ENCODE peak calls at places on chromosome 6, in seven cellular contexts. S is brain microvascular endothelial cell; B is progenitor cell of endocrine pancreas; V is HL-60; I is pancreas; E is amniotic stem cell; M is stimulated activated CD4-positive, alpha-beta T cell treated with anti-CD3 and anti-CD28 coated beads, Interleukin-2, amount 100 ng/mL, for 48 hours. P is an unnamed sample.

GRCh38 chr6:134477991-134478635 is 160.2 kb upstream of the SGK1 start:
- DNase-seq in B (no peak), E (no peak), V (no peak), I (no peak), S (peak; percentile 40), M (no peak), P (no peak)

GRCh38 chr6:71721642-71722041 is 164.7 kb upstream of the RIMS1 start:
- DNase-seq in I (no peak), S (peak; percentile 24), E (no peak), B (no peak), V (no peak), M (no peak), P (no peak)

GRCh38 chr6:155273438-155273837 is 9.6 kb downstream of the CLDN20 start:
- DNase-seq in B (no peak), S (peak; percentile 99), V (no peak), E (peak; percentile 36), I (no peak), M (no peak), P (no peak)

GRCh38 chr6:109073344-109074235 is 21.1 kb downstream of the SESN1 start:
- DNase-seq in I (no peak), E (peak; percentile 8), V (peak; percentile 52), B (no peak), S (peak; percentile 64), M (peak; percentile 52), P (peak; percentile 54)

GRCh38 chr6:25318589-25318988 is 39.4 kb downstream of the CARMIL1 start:
- DNase-seq in E (no peak), S (no peak), B (no peak), V (no peak), M (no peak), I (no peak), P (no peak)

GRCh38 chr6:141110486-141110885 is 1022.2 kb upstream of the GJE1 start:
- DNase-seq in B (no peak), M (no peak), S (no peak), V (no peak), E (no peak), I (no peak), P (no peak)

GRCh38 chr6:166439366-166440091 is 56.8 kb upstream of the MPC1 start:
- DNase-seq in M (no peak), V (no peak), S (no peak), E (no peak), I (no peak), B (no peak), P (no peak)

GRCh38 chr6:155887431-155887830 is 431.8 kb upstream of the NOX3 start:
- DNase-seq in M (no peak), B (no peak), E (no peak), V (no peak), I (no peak), S (no peak), P (no peak)

GRCh38 chr6:158867381-158868121 is 48.4 kb upstream of the EZR start:
- DNase-seq in V (no peak), M (no peak), I (no peak), S (no peak), E (no peak), B (no peak), P (no peak)

GRCh38 chr6:160435935-160436334 is 87.8 kb downstream of the SLC22A3 start:
- DNase-seq in I (no peak), V (no peak), M (no peak), E (no peak), B (no peak), S (no peak), P (no peak)

GRCh38 chr6:39984051-39984450 is 49.8 kb upstream of the MOCS1 start:
- DNase-seq in I (no peak), M (no peak), B (no peak), E (no peak), S (no peak), V (no peak), P (no peak)

GRCh38 chr6:135328136-135328535 is 147.0 kb downstream of the MYB start:
- DNase-seq in I (no peak), V (no peak), S (no peak), B (no peak), M (no peak), E (no peak), P (no peak)

GRCh38 chr6:100121854-100122609 is 128.0 kb upstream of the MCHR2 start:
- DNase-seq in E (no peak), B (no peak), I (no peak), S (no peak), V (no peak), M (no peak), P (no peak)

GRCh38 chr6:24821860-24822444 is 23.2 kb upstream of the ARMH2 start:
- DNase-seq in I (no peak), B (no peak), S (no peak), E (no peak), V (no peak), M (no peak), P (no peak)

GRCh38 chr6:104240865-104241264 is 618.9 kb downstream of the HACE1 start:
- DNase-seq in M (no peak), B (no peak), E (no peak), V (no peak), I (no peak), S (no peak), P (no peak)

GRCh38 chr6:23180504-23181293 is 611.3 kb downstream of the HDGFL1 start:
- DNase-seq in B (no peak), S (peak; percentile 59), M (no peak), E (no peak), V (no peak), I (peak; percentile 38), P (peak; percentile 10)

GRCh38 chr6:67496191-67496590 is 1138.9 kb upstream of the ADGRB3 start:
- DNase-seq in V (no peak), E (no peak), B (no peak), M (no peak), I (no peak), S (no peak), P (no peak)

GRCh38 chr6:82364087-82365010 is 732 bp downstream of the TPBG start:
- DNase-seq in B (peak; percentile 45), I (peak; percentile 55), V (no peak), M (no peak), E (peak; percentile 55), S (peak; percentile 18), P (peak; percentile 55)

GRCh38 chr6:12369781-12370262 is 79.7 kb downstream of the EDN1 start:
- DNase-seq in M (no peak), V (peak; percentile 14), S (no peak), E (no peak), I (no peak), B (no peak), P (no peak)

GRCh38 chr6:37190159-37190535 is 20.2 kb downstream of the PIM1 start:
- DNase-seq in I (no peak), S (peak; percentile 31), V (no peak), E (no peak), M (no peak), B (no peak), P (no peak)

GRCh38 chr6:84756466-84756865 is 7.9 kb downstream of the TBX18 start:
- DNase-seq in M (no peak), E (no peak), I (no peak), B (no peak), V (no peak), S (no peak), P (no peak)

GRCh38 chr6:109440325-109441068 is at the start of the genes PPIL6 and SMPD2:
- DNase-seq in V (peak; percentile 68), E (peak; percentile 76), I (peak; percentile 94), M (peak; percentile 67), B (peak; percentile 86), S (peak; percentile 81), P (peak; percentile 86)

GRCh38 chr6:32623693-32624092 is 13.5 kb upstream of the HLA-DQA1 start:
- DNase-seq in V (peak; percentile 82), I (no peak), E (no peak), S (no peak), B (no peak), M (no peak), P (no peak)

GRCh38 chr6:3825331-3825831 is 23.8 kb upstream of the FAM50B start:
- DNase-seq in I (no peak), V (no peak), M (no peak), B (no peak), E (no peak), S (peak; percentile 85), P (peak; percentile 65)

GRCh38 chr6:30450908-30451818 is 38.1 kb upstream of the HLA-E start:
- DNase-seq in E (no peak), I (peak; percentile 31), B (no peak), M (no peak), V (peak; percentile 29), S (peak; percentile 56), P (no peak)

GRCh38 chr6:52375780-52376556 is 14.0 kb downstream of the PAQR8 start:
- DNase-seq in M (no peak), B (no peak), I (no peak), E (no peak), V (no peak), S (no peak), P (no peak)

GRCh38 chr6:36719126-36719525 is 21.5 kb downstream of the RAB44 start:
- DNase-seq in S (no peak), V (no peak), B (no peak), I (no peak), E (no peak), M (no peak), P (no peak)